ENCODE peak calls at places on chromosome 2, in six cellular contexts. One of them, this sample, is unnamed.

GRCh38 chr2:231640646-231641111 is 48.0 kb downstream of the TEX44 start:
- DNase-seq in DMS79 treated with DMSO at 0.1 percent for 48 hours: peak
- DNase-seq in HTR-8/SVneo: no peak
- DNase-seq in AG04450: no peak
- DNase-seq in foreskin fibroblast: no peak
- DNase-seq in lower lobe of right lung: peak
- DNase-seq in this sample: no peak

GRCh38 chr2:72744049-72744448 is 81.8 kb downstream of the EXOC6B start:
- DNase-seq in lower lobe of right lung: no peak
- DNase-seq in AG04450: no peak
- DNase-seq in foreskin fibroblast: peak
- DNase-seq in HTR-8/SVneo: no peak
- DNase-seq in DMS79 treated with DMSO at 0.1 percent for 48 hours: no peak
- DNase-seq in this sample: peak

GRCh38 chr2:240644171-240644651 is 18.9 kb downstream of the GPR35 start:
- DNase-seq in HTR-8/SVneo: no peak
- DNase-seq in AG04450: no peak
- DNase-seq in lower lobe of right lung: no peak
- DNase-seq in DMS79 treated with DMSO at 0.1 percent for 48 hours: no peak
- DNase-seq in foreskin fibroblast: no peak
- DNase-seq in this sample: no peak

GRCh38 chr2:191714925-191715324 is 37.0 kb downstream of the NABP1 start:
- DNase-seq in HTR-8/SVneo: no peak
- DNase-seq in AG04450: no peak
- DNase-seq in lower lobe of right lung: no peak
- DNase-seq in foreskin fibroblast: no peak
- DNase-seq in DMS79 treated with DMSO at 0.1 percent for 48 hours: peak
- DNase-seq in this sample: no peak

GRCh38 chr2:224925066-224925821 is 117.0 kb downstream of the DOCK10 start:
- DNase-seq in AG04450: no peak
- DNase-seq in DMS79 treated with DMSO at 0.1 percent for 48 hours: no peak
- DNase-seq in HTR-8/SVneo: no peak
- DNase-seq in foreskin fibroblast: no peak
- DNase-seq in lower lobe of right lung: no peak
- DNase-seq in this sample: no peak

GRCh38 chr2:70472256-70472905 is 81.2 kb downstream of the TGFA start:
- DNase-seq in foreskin fibroblast: no peak
- DNase-seq in DMS79 treated with DMSO at 0.1 percent for 48 hours: peak
- DNase-seq in lower lobe of right lung: peak
- DNase-seq in AG04450: no peak
- DNase-seq in HTR-8/SVneo: no peak
- DNase-seq in this sample: no peak

GRCh38 chr2:42978175-42978886 is 185.9 kb upstream of the HAAO start:
- DNase-seq in AG04450: no peak
- DNase-seq in lower lobe of right lung: no peak
- DNase-seq in HTR-8/SVneo: no peak
- DNase-seq in DMS79 treated with DMSO at 0.1 percent for 48 hours: no peak
- DNase-seq in foreskin fibroblast: no peak
- DNase-seq in this sample: no peak

GRCh38 chr2:232406556-232407310 is at the start of gene ALPG:
- DNase-seq in lower lobe of right lung: peak
- DNase-seq in AG04450: no peak
- DNase-seq in foreskin fibroblast: no peak
- DNase-seq in DMS79 treated with DMSO at 0.1 percent for 48 hours: no peak
- DNase-seq in HTR-8/SVneo: no peak
- DNase-seq in this sample: no peak

GRCh38 chr2:221758076-221758475 is 186.0 kb upstream of the EPHA4 start:
- DNase-seq in DMS79 treated with DMSO at 0.1 percent for 48 hours: no peak
- DNase-seq in foreskin fibroblast: no peak
- DNase-seq in HTR-8/SVneo: no peak
- DNase-seq in AG04450: no peak
- DNase-seq in lower lobe of right lung: no peak
- DNase-seq in this sample: no peak

GRCh38 chr2:1867141-1867540 is 122.8 kb upstream of the PXDN start:
- DNase-seq in AG04450: no peak
- DNase-seq in foreskin fibroblast: no peak
- DNase-seq in DMS79 treated with DMSO at 0.1 percent for 48 hours: no peak
- DNase-seq in lower lobe of right lung: no peak
- DNase-seq in HTR-8/SVneo: no peak
- DNase-seq in this sample: no peak

GRCh38 chr2:85886141-85886540 is 2.6 kb downstream of the ST3GAL5 start:
- DNase-seq in DMS79 treated with DMSO at 0.1 percent for 48 hours: no peak
- DNase-seq in AG04450: no peak
- DNase-seq in foreskin fibroblast: no peak
- DNase-seq in lower lobe of right lung: no peak
- DNase-seq in HTR-8/SVneo: no peak
- DNase-seq in this sample: no peak

GRCh38 chr2:46462936-46463335 is 16.4 kb upstream of the TMEM247 start:
- DNase-seq in HTR-8/SVneo: no peak
- DNase-seq in DMS79 treated with DMSO at 0.1 percent for 48 hours: no peak
- DNase-seq in lower lobe of right lung: no peak
- DNase-seq in AG04450: peak
- DNase-seq in foreskin fibroblast: peak
- DNase-seq in this sample: peak